ENCODE peak calls at places on chromosomes 6 and 20, in five cellular contexts. Q is left cardiac atrium, C is NCI-H1092 treated with DMSO at 0.1 percent for 48 hours, G is neuronal stem cell, Y is activated gamma-delta T cell treated with Interleukin-2 at 50 U/mL for 16 hours. Z is an unnamed sample.

GRCh38 chr6:52524921-52525320 is 51.9 kb downstream of the TRAM2 start:
- DNase-seq in Q (no peak), C (no peak), G (no peak), Y (no peak), Z (no peak)

GRCh38 chr6:2876210-2877056 is 26.7 kb downstream of the SERPINB9 start:
- DNase-seq in Q (peak), C (peak), G (no peak), Y (no peak), Z (no peak)

GRCh38 chr20:18590163-18590562 is 2.3 kb downstream of the DTD1 start:
- DNase-seq in Q (no peak), C (no peak), G (no peak), Y (no peak), Z (no peak)

GRCh38 chr20:57847104-57847503 is 137.3 kb upstream of the PMEPA1 start:
- DNase-seq in Q (no peak), C (no peak), G (no peak), Y (no peak), Z (no peak)

GRCh38 chr6:46796842-46797241 is 3.7 kb downstream of the MEP1A start:
- DNase-seq in Q (no peak), C (no peak), G (no peak), Y (no peak), Z (no peak)

GRCh38 chr6:105884426-105884825 is 201.7 kb upstream of the PRDM1 start:
- DNase-seq in Q (no peak), C (no peak), G (no peak), Y (no peak), Z (no peak)

GRCh38 chr20:53278555-53278954 is 306.4 kb downstream of the TSHZ2 start:
- DNase-seq in Q (no peak), C (no peak), G (no peak), Y (no peak), Z (no peak)

GRCh38 chr6:41062056-41062455 is 9.1 kb downstream of the APOBEC2 start:
- DNase-seq in Q (no peak), C (no peak), G (no peak), Y (no peak), Z (no peak)

GRCh38 chr6:16436550-16436949 is 198.2 kb downstream of the GMPR start:
- DNase-seq in Q (no peak), C (no peak), G (no peak), Y (peak), Z (no peak)

GRCh38 chr6:96853083-96853482 is 15.8 kb upstream of the GPR63 start:
- DNase-seq in Q (no peak), C (no peak), G (no peak), Y (no peak), Z (no peak)

GRCh38 chr6:33312361-33313104 is 1.3 kb downstream of the TAPBP start:
- DNase-seq in Q (peak), C (peak), G (no peak), Y (peak), Z (peak)

GRCh38 chr20:8399963-8400362 is 267.9 kb downstream of the PLCB1 start:
- DNase-seq in Q (no peak), C (no peak), G (no peak), Y (no peak), Z (peak)

GRCh38 chr6:10518461-10519216 is 2.5 kb upstream of the GCNT2 start:
- DNase-seq in Q (no peak), C (no peak), G (no peak), Y (no peak), Z (no peak)

GRCh38 chr20:3805594-3806264 is 9.6 kb downstream of the CDC25B start:
- DNase-seq in Q (no peak), C (no peak), G (no peak), Y (no peak), Z (no peak)

GRCh38 chr6:46419576-46420002 is 71.7 kb downstream of the RCAN2 start:
- DNase-seq in Q (peak), C (peak), G (peak), Y (no peak), Z (no peak)

GRCh38 chr20:56411759-56412472 is at the start of gene CASS4:
- DNase-seq in Q (peak), C (no peak), G (no peak), Y (peak), Z (peak)

GRCh38 chr6:11096109-11096508 is 2.5 kb downstream of the SMIM13 start:
- DNase-seq in Q (no peak), C (no peak), G (no peak), Y (no peak), Z (no peak)

GRCh38 chr6:13765570-13765969 is 48.8 kb downstream of the MCUR1 start:
- DNase-seq in Q (no peak), C (no peak), G (no peak), Y (no peak), Z (no peak)

GRCh38 chr20:24986436-24987015 is 6.0 kb downstream of the APMAP start:
- DNase-seq in Q (peak), C (peak), G (no peak), Y (no peak), Z (no peak)

GRCh38 chr20:16066571-16066970 is 506.7 kb downstream of the KIF16B start:
- DNase-seq in Q (no peak), C (no peak), G (no peak), Y (no peak), Z (no peak)

GRCh38 chr20:32238483-32239425 is 31.1 kb downstream of the POFUT1 start:
- DNase-seq in Q (no peak), C (no peak), G (no peak), Y (no peak), Z (no peak)

GRCh38 chr6:1254326-1254725 is 57.6 kb upstream of the FOXQ1 start:
- DNase-seq in Q (no peak), C (no peak), G (no peak), Y (no peak), Z (no peak)